ENCODE peak calls at places on chromosomes 7 and 10, in seven cellular contexts. U, I, K, R, T, J and F are unnamed samples.

GRCh38 chr7:69687739-69688431 is 89.6 kb downstream of the AUTS2 start:
- DNase-seq in K (no peak), J (no peak), U (no peak), I (no peak), R (no peak), T (no peak), F (no peak)

GRCh38 chr10:15293862-15294835 is 76.9 kb downstream of the FAM171A1 start:
- DNase-seq in I (no peak), R (no peak), T (no peak), U (no peak), K (no peak), J (no peak), F (no peak)

GRCh38 chr10:116665541-116666125 is 44.9 kb downstream of the PNLIPRP2 start:
- DNase-seq in I (no peak), K (no peak), R (no peak), J (no peak), T (no peak), U (no peak), F (no peak)

GRCh38 chr7:139192014-139192706 is 38.9 kb upstream of the UBN2 start:
- DNase-seq in U (no peak), T (no peak), K (no peak), R (no peak), I (no peak), J (no peak), F (no peak)

GRCh38 chr10:101291254-101292193 is 62.3 kb upstream of the LBX1 start:
- DNase-seq in R (no peak), K (peak), I (peak), J (peak), U (peak), T (no peak), F (peak)

GRCh38 chr7:132937286-132937685 is 144.6 kb downstream of the CHCHD3 start:
- DNase-seq in J (no peak), U (no peak), I (no peak), R (no peak), T (no peak), K (no peak), F (no peak)

GRCh38 chr7:122438001-122438400 is 133.5 kb upstream of the FEZF1 start:
- DNase-seq in I (no peak), K (peak), T (no peak), J (no peak), R (no peak), U (peak), F (no peak)

GRCh38 chr10:126458453-126458852 is 70.2 kb upstream of the ADAM12 start:
- DNase-seq in R (no peak), K (no peak), I (no peak), U (no peak), T (no peak), J (peak), F (no peak)

GRCh38 chr7:28836661-28837060 is 121.5 kb downstream of the TRIL start:
- DNase-seq in R (no peak), K (no peak), U (no peak), I (no peak), T (no peak), J (no peak), F (no peak)

GRCh38 chr7:45716380-45717203 is 142.4 kb downstream of the ADCY1 start:
- DNase-seq in I (no peak), R (no peak), T (no peak), U (no peak), K (no peak), J (no peak), F (no peak)

GRCh38 chr10:131722121-131722520 is 178.7 kb upstream of the PPP2R2D start:
- DNase-seq in K (no peak), J (no peak), T (no peak), U (no peak), I (peak), R (no peak), F (no peak)

GRCh38 chr7:123916240-123916724 is 8.8 kb upstream of the SPAM1 start:
- DNase-seq in T (no peak), J (peak), U (peak), R (no peak), K (peak), I (no peak), F (no peak)

DNA sequence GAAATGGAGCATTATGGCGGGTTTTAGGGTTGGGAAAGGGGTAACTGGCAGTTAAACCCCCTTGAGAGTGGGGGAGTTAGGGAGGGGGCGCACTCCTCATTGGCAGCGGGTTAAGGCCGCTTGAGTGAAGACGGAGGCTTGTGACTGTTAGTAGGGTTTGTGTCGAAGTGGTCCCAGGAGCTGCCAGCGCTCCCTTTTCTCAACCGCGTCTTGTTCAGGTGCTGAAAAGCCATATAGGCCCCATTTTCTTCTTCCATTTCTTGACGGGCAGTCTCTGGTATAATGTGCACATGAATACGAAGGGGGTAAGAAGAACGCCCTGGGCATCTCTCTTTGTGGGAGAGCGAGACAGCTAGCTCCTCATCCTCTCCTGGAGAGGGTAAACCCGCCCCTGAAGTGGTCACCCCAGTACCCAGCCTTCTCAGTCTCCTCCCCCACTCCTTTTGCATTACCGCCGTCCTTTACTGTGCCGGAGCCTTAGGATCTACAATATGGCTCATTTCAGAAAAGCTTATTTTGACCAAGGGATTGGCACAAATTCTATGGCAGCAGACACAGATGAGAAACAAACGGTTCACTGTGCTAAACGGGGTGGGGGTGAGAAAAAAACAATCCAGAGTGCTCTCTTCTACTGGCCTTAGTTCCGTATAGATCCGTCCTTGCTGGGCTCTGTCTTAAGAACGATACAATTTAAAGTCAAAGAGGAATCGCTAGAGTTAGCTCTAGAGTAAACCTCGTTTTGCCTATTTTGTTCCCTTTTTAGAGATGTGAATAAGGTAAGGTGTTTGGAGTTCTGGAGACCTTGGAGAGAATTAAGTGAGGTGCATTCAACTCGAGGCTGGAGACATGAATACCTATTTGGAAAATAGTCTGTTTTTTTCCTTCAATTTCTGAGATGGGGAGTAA is 973 bp downstream of the KMT2E start:
- DNase-seq in U (peak), J (peak), T (no peak), I (peak), K (peak), R (peak), F (peak)
- TF ChIP-seq CTCF in U (no peak), J (no peak), T (no peak), I (no peak), K (no peak), R (no peak), F (no peak)

GRCh38 chr10:36211856-36212255 is 569.8 kb upstream of the FZD8 start:
- DNase-seq in J (no peak), T (no peak), K (no peak), U (no peak), R (no peak), I (no peak), F (no peak)

GRCh38 chr10:36209480-36209879 is 567.4 kb upstream of the FZD8 start:
- DNase-seq in R (no peak), J (no peak), U (no peak), I (no peak), T (no peak), K (peak), F (no peak)
- TF ChIP-seq CTCF in R (no peak), J (no peak), U (no peak), I (no peak), T (no peak), K (no peak), F (no peak)

GRCh38 chr7:13279854-13280435 is 592.5 kb downstream of the ARL4A start:
- DNase-seq in J (peak), T (no peak), I (no peak), K (peak), U (peak), R (no peak), F (no peak)

GRCh38 chr7:13278020-13278419 is 590.6 kb downstream of the ARL4A start:
- DNase-seq in I (no peak), R (no peak), J (no peak), K (no peak), T (no peak), U (no peak), F (no peak)

GRCh38 chr7:13282377-13282980 is 595.0 kb downstream of the ARL4A start:
- DNase-seq in R (no peak), J (peak), T (no peak), K (peak), I (no peak), U (peak), F (no peak)

GRCh38 chr7:13276977-13277376 is 589.5 kb downstream of the ARL4A start:
- DNase-seq in J (peak), K (peak), I (no peak), R (no peak), T (no peak), U (peak), F (no peak)
- TF ChIP-seq CTCF in J (peak), K (peak), I (peak), R (no peak), T (peak), U (peak), F (no peak)

GRCh38 chr10:74981831-74982633 is 129.4 kb upstream of the SAMD8 start:
- DNase-seq in T (no peak), U (no peak), I (no peak), R (no peak), J (no peak), K (no peak), F (no peak)
- TF ChIP-seq CTCF in T (no peak), U (no peak), I (no peak), R (no peak), J (no peak), K (no peak), F (no peak)

DNA sequence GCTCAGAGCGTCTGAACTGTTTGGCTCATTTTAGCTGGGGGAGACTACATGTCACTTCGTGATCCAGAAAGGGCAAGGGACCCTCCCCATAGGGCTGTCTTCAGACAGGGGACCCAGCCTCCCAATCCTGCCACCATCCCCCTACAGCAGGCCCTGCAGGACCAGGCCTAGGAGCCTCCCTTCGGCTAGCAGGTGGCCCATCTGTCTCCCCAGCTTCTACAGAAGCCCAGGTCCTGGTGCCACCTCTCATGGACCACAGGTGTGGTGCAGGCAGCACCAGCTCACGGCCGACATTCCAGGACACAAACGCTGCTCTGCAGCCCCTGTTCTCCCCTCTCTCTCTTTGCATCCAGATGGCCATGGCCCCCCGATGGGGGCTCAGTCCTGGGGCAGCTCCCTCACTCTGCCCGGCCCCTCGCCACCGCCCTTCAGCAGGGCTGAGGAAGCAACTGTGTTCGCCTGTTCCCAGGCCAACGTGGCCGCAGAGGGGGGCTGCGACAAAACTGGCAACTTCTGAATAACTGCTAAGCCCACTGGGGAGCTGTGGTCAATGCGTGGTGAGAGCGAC is 10.3 kb downstream of the TECPR1 start:
- DNase-seq in K (no peak), R (no peak), I (no peak), T (no peak), J (no peak), U (no peak), F (no peak)
- TF ChIP-seq CTCF in K (no peak), R (no peak), I (no peak), T (no peak), J (no peak), U (no peak), F (no peak)